ENCODE peak calls at places on chromosomes 7 and 10, in four cellular contexts. K is IMR-90, I is H9, P is H1. D is an unnamed sample.

GRCh38 chr7:26995664-26996063 is 100.1 kb downstream of the HOXA1 start:
- DNase-seq in K (no peak), I (no peak), P (no peak), D (no peak)

GRCh38 chr10:33126742-33127141 is 168.7 kb upstream of the ITGB1 start:
- DNase-seq in K (no peak), I (no peak), P (no peak), D (no peak)

GRCh38 chr10:94409016-94409657 is 6.8 kb downstream of the TBC1D12 start:
- DNase-seq in K (no peak), I (no peak), P (no peak), D (no peak)

GRCh38 chr7:98687331-98687863 is 70.3 kb downstream of the NPTX2 start:
- DNase-seq in K (no peak), I (no peak), P (no peak), D (no peak)

GRCh38 chr7:103628742-103629141 is 182.7 kb upstream of the SLC26A5 start:
- DNase-seq in K (no peak), I (no peak), P (no peak), D (no peak)

GRCh38 chr10:17115683-17116082 is 13.9 kb downstream of the CUBN start:
- DNase-seq in K (peak), I (no peak), P (no peak), D (no peak)

GRCh38 chr7:156594283-156595080 is 46.1 kb upstream of the RNF32 start:
- DNase-seq in K (no peak), I (no peak), P (no peak), D (no peak)

GRCh38 chr7:54542920-54543539 is 855 bp downstream of the VSTM2A start:
- DNase-seq in K (peak), I (peak), P (no peak), D (peak)

GRCh38 chr7:46603780-46604725 is 683.0 kb upstream of the IGFBP3 start:
- DNase-seq in K (peak), I (no peak), P (no peak), D (no peak)

GRCh38 chr10:104342941-104343411 is 4.7 kb upstream of the ITPRIP start:
- DNase-seq in K (no peak), I (no peak), P (no peak), D (no peak)

GRCh38 chr7:156063241-156063810 is 251.1 kb upstream of the SHH start:
- DNase-seq in K (no peak), I (no peak), P (no peak), D (no peak)

GRCh38 chr7:30983042-30983913 is 19.5 kb downstream of the GHRHR start:
- DNase-seq in K (peak), I (peak), P (peak), D (peak)

GRCh38 chr7:45698527-45699309 is 124.5 kb downstream of the ADCY1 start:
- DNase-seq in K (no peak), I (no peak), P (no peak), D (no peak)

GRCh38 chr10:111261066-111261465 is 184.2 kb downstream of the ADRA2A start:
- DNase-seq in K (no peak), I (no peak), P (no peak), D (no peak)

GRCh38 chr10:116629340-116629739 is 8.6 kb downstream of the PNLIPRP2 start:
- DNase-seq in K (no peak), I (no peak), P (no peak), D (no peak)

GRCh38 chr7:30562498-30562897 is 32.2 kb upstream of the GARS1 start:
- DNase-seq in K (peak), I (no peak), P (no peak), D (no peak)

GRCh38 chr7:92750961-92751360 is 85.4 kb downstream of the CDK6 start:
- DNase-seq in K (peak), I (no peak), P (no peak), D (no peak)

GRCh38 chr7:155766386-155766785 is 45.9 kb downstream of the SHH start:
- DNase-seq in K (no peak), I (no peak), P (no peak), D (no peak)

GRCh38 chr10:124994573-124995473 is 52.9 kb downstream of the ZRANB1 start:
- DNase-seq in K (no peak), I (no peak), P (no peak), D (no peak)

GRCh38 chr10:45997994-45998763 is 25.9 kb downstream of the TIMM23 start:
- DNase-seq in K (no peak), I (no peak), P (no peak), D (no peak)

GRCh38 chr7:85386460-85386859 is 199.6 kb upstream of the SEMA3D start:
- DNase-seq in K (no peak), I (no peak), P (no peak), D (no peak)
- H2BK120ac ChIP-seq in K (no peak), I (no peak), P (no peak), D (no peak)

GRCh38 chr10:47401210-47401609 is 17.1 kb upstream of the ZNF488 start:
- DNase-seq in K (no peak), I (no peak), P (no peak), D (no peak)
- H2BK120ac ChIP-seq in K (peak), I (no peak), P (no peak), D (no peak)

GRCh38 chr10:43868952-43869351 is 220.3 kb upstream of the ZNF32 start:
- DNase-seq in K (no peak), I (no peak), P (no peak), D (no peak)
- H2BK120ac ChIP-seq in K (peak), I (no peak), P (no peak), D (no peak)

GRCh38 chr10:89458289-89458688 is 43.9 kb downstream of the IFIT5 start:
- DNase-seq in K (peak), I (no peak), P (no peak), D (no peak)
- H2BK120ac ChIP-seq in K (peak), I (no peak), P (no peak), D (no peak)

GRCh38 chr10:128522551-128523289 is 396.5 kb upstream of the MKI67 start:
- DNase-seq in K (no peak), I (no peak), P (no peak), D (no peak)

GRCh38 chr10:128520191-128520815 is 394.1 kb upstream of the MKI67 start:
- DNase-seq in K (no peak), I (no peak), P (no peak), D (no peak)

GRCh38 chr10:128516180-128516579 is 390.0 kb upstream of the MKI67 start:
- DNase-seq in K (no peak), I (no peak), P (no peak), D (no peak)

GRCh38 chr10:128518000-128518399 is 391.8 kb upstream of the MKI67 start:
- DNase-seq in K (no peak), I (no peak), P (no peak), D (no peak)

DNA sequence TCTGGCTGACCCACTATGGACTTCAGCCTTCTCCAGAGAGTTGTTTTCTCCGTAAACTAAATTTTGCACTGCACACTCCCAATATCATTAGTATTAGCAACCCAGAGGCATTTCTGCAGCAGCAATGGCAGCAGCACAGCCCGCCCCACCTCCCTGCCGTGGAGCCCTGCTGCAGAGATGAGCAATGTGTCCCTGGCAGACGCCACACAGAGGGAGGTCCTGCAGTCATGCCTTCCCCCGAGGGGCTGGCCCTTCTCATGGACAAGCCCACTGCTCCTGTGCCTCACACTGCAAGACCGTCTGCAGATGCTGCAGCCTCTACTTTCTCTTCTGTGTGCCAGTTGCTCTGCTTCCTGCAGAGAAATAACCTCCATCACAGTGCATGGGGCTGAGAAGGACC is 393.4 kb upstream of the MKI67 start:
- DNase-seq in K (no peak), I (no peak), P (no peak), D (no peak)
- H2BK120ac ChIP-seq in K (no peak), I (no peak), P (no peak), D (no peak)

D was measured in neuronal stem cell.